ENCODE peak calls at places on chromosomes 5 and 9, in eight cellular contexts. F is fibroblast of pulmonary artery, M is B cell, G is uterus, X is epithelial cell of proximal tubule, D is fibroblast of lung, P is mammary epithelial cell, Z is mesothelial cell of epicardium. B is an unnamed sample.

GRCh38 chr5:154395407-154396106 is 50.2 kb upstream of the SAP30L start:
- DNase-seq in G (peak; percentile 25), Z (no peak), M (no peak), P (peak; percentile 84), D (no peak), F (peak; percentile 41), X (peak; percentile 27), B (peak; percentile 52)

GRCh38 chr9:117403848-117404247 is 11.0 kb downstream of the ASTN2 start:
- DNase-seq in P (no peak), D (no peak), F (no peak), M (no peak), G (no peak), X (no peak), Z (no peak), B (no peak)

GRCh38 chr5:178291161-178291561 is 58.6 kb upstream of the PHYKPL start:
- DNase-seq in M (no peak), Z (no peak), X (no peak), P (no peak), F (no peak), D (no peak), G (no peak), B (no peak)

GRCh38 chr5:96952118-96952750 is 16.4 kb downstream of the LNPEP start:
- DNase-seq in G (no peak), F (no peak), P (no peak), X (no peak), D (no peak), M (no peak), Z (no peak), B (no peak)

GRCh38 chr5:76547891-76548524 is 75.2 kb downstream of the F2RL2 start:
- DNase-seq in D (no peak), G (no peak), M (no peak), X (no peak), P (no peak), F (no peak), Z (no peak), B (no peak)

GRCh38 chr5:54874337-54875021 is 110.9 kb downstream of the ESM1 start:
- DNase-seq in D (peak; percentile 48), P (peak; percentile 21), G (no peak), M (no peak), Z (no peak), F (peak; percentile 76), X (no peak), B (no peak)

GRCh38 chr5:52961238-52961637 is 27.9 kb upstream of the ITGA2 start:
- DNase-seq in X (no peak), F (no peak), D (no peak), M (no peak), Z (no peak), G (no peak), P (peak; percentile 89), B (no peak)

GRCh38 chr5:158873115-158873514 is 226.6 kb downstream of the EBF1 start:
- DNase-seq in G (no peak), D (no peak), Z (no peak), X (no peak), M (no peak), F (no peak), P (no peak), B (no peak)

GRCh38 chr9:123620258-123620657 is 264.3 kb downstream of the CRB2 start:
- DNase-seq in D (no peak), M (no peak), G (no peak), F (no peak), X (no peak), Z (no peak), P (no peak), B (no peak)

GRCh38 chr5:78777901-78778300 is 129.3 kb upstream of the LHFPL2 start:
- DNase-seq in D (no peak), M (no peak), G (no peak), Z (no peak), P (no peak), X (no peak), F (no peak), B (no peak)

GRCh38 chr5:40240111-40240510 is 439.6 kb upstream of the PTGER4 start:
- DNase-seq in M (no peak), P (peak; percentile 55), X (no peak), Z (no peak), D (peak; percentile 73), F (peak; percentile 24), G (no peak), B (no peak)

GRCh38 chr5:74766348-74766886 is 500 bp downstream of the GFM2 start:
- DNase-seq in X (peak; percentile 41), D (peak; percentile 73), G (no peak), P (peak; percentile 34), Z (no peak), M (no peak), F (peak; percentile 51), B (peak; percentile 77)

GRCh38 chr9:83142389-83142788 is 79.4 kb upstream of the RASEF start:
- DNase-seq in Z (no peak), D (no peak), P (no peak), F (no peak), X (no peak), M (no peak), G (no peak), B (no peak)

GRCh38 chr5:168882283-168882682 is 303.1 kb upstream of the PANK3 start:
- DNase-seq in D (no peak), M (no peak), F (no peak), P (no peak), G (no peak), X (no peak), Z (no peak), B (no peak)

GRCh38 chr5:43312076-43312620 is 1.1 kb downstream of the HMGCS1 start:
- DNase-seq in X (no peak), Z (no peak), D (no peak), G (no peak), P (no peak), M (no peak), F (no peak), B (no peak)

GRCh38 chr9:4740373-4740622 is 704 bp downstream of the AK3 start:
- DNase-seq in F (peak; percentile 31), Z (no peak), X (no peak), M (no peak), P (no peak), G (no peak), D (peak; percentile 43), B (no peak)

GRCh38 chr9:98494852-98495251 is 213.9 kb downstream of the GABBR2 start:
- DNase-seq in M (no peak), G (no peak), X (no peak), F (no peak), D (no peak), Z (no peak), P (no peak), B (no peak)

GRCh38 chr9:35285731-35286130 is 123.9 kb downstream of the UNC13B start:
- DNase-seq in Z (no peak), M (no peak), X (no peak), G (no peak), D (no peak), P (no peak), F (no peak), B (no peak)

GRCh38 chr5:124274949-124275348 is 471.5 kb downstream of the ZNF608 start:
- DNase-seq in X (peak; percentile 53), G (no peak), F (peak; percentile 14), M (no peak), Z (no peak), D (peak; percentile 13), P (peak; percentile 39), B (no peak)

GRCh38 chr5:150255659-150256415 is 33.7 kb downstream of the CAMK2A start:
- DNase-seq in G (no peak), X (no peak), P (no peak), M (no peak), F (peak; percentile 54), D (no peak), Z (no peak), B (no peak)

GRCh38 chr9:116193636-116194035 is 40.0 kb downstream of the PAPPA start:
- DNase-seq in Z (no peak), P (peak; percentile 83), G (no peak), F (peak; percentile 62), X (peak; percentile 39), M (no peak), D (peak; percentile 71), B (no peak)

GRCh38 chr9:116190595-116190994 is 37.0 kb downstream of the PAPPA start:
- DNase-seq in G (no peak), F (no peak), Z (no peak), X (no peak), M (no peak), D (no peak), P (no peak), B (no peak)

GRCh38 chr9:116189683-116190082 is 36.1 kb downstream of the PAPPA start:
- DNase-seq in Z (no peak), X (peak; percentile 48), F (no peak), M (no peak), P (no peak), D (no peak), G (no peak), B (no peak)

GRCh38 chr9:116190997-116191396 is 37.4 kb downstream of the PAPPA start:
- DNase-seq in F (peak; percentile 89), P (peak; percentile 85), G (no peak), X (peak; percentile 53), D (peak; percentile 78), Z (no peak), M (no peak), B (no peak)

GRCh38 chr9:116191757-116192415 is 38.3 kb downstream of the PAPPA start:
- DNase-seq in X (no peak), D (no peak), M (no peak), P (no peak), G (no peak), Z (no peak), F (no peak), B (no peak)
- TF ChIP-seq CTCF in X (no peak), D (no peak), M (no peak), P (no peak), G (no peak), Z (no peak), F (no peak), B (no peak)

GRCh38 chr5:61866930-61867329 is 439.1 kb upstream of the KIF2A start:
- DNase-seq in X (peak; percentile 50), D (peak; percentile 72), M (no peak), G (no peak), Z (no peak), F (no peak), P (peak; percentile 95), B (no peak)

DNA sequence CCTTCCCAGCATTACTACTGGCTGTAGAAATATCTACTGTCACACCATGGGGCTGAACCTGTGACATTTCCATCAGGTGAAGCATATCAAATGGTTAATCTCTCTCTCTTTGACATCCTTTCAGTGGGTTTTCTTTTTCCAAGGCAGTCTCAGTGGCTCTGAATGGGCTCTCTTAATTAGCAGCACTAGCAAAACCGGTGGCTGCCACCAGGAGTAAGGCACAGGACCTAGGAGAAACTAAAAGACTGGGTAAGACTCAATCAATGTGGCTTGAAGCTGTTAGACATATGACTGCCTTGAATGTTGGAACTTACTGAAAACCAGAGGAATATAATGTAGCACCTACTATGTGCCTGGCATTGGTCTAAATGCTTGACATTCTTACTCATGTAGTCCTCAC is 445.0 kb upstream of the KIF2A start:
- DNase-seq in X (no peak), M (no peak), D (no peak), P (no peak), F (no peak), Z (no peak), G (no peak), B (no peak)
- TF ChIP-seq CTCF in X (peak; percentile 21), M (no peak), D (no peak), P (no peak), F (no peak), Z (no peak), G (no peak), B (no peak)

GRCh38 chr5:58775699-58776098 is 192.8 kb downstream of the RAB3C start:
- DNase-seq in M (no peak), X (no peak), P (no peak), Z (no peak), F (no peak), D (no peak), G (no peak), B (no peak)
- TF ChIP-seq CTCF in M (no peak), X (no peak), P (no peak), Z (no peak), F (no peak), D (no peak), G (no peak), B (no peak)

GRCh38 chr9:93261281-93261680 is 77.3 kb downstream of the WNK2 start:
- DNase-seq in F (no peak), G (no peak), M (no peak), P (no peak), X (no peak), Z (no peak), D (no peak), B (peak; percentile 25)
- TF ChIP-seq CTCF in F (no peak), G (no peak), M (no peak), P (peak; percentile 9), X (no peak), Z (no peak), D (no peak), B (no peak)